ENCODE peak calls at places on chromosomes 7 and 10, in seven cellular contexts. X is DND-41, L is PC-3, D is GM12878, C is neural progenitor cell, B is astrocyte, P is hepatocyte. I is an unnamed sample.

GRCh38 chr10:31147220-31147608 is 115.5 kb upstream of the ZNF438 start:
- DNase-seq in B (peak; percentile 75), X (no peak), D (no peak), P (no peak), C (no peak), L (peak; percentile 74), I (peak; percentile 75)

GRCh38 chr10:16742165-16742960 is 74.9 kb downstream of the RSU1 start:
- DNase-seq in B (no peak), L (no peak), X (no peak), C (no peak), D (no peak), P (no peak), I (no peak)

GRCh38 chr7:141550694-141551079 is 523 bp upstream of the AGK start:
- DNase-seq in L (no peak), C (peak; percentile 26), P (peak; percentile 6), X (no peak), B (no peak), D (no peak), I (no peak)

GRCh38 chr10:26517141-26517890 is 79.2 kb downstream of the APBB1IP start:
- DNase-seq in X (no peak), L (no peak), D (no peak), P (no peak), B (no peak), C (peak; percentile 7), I (no peak)

GRCh38 chr10:96017227-96017687 is 26.1 kb upstream of the CCNJ start:
- DNase-seq in D (peak; percentile 32), B (peak; percentile 20), P (peak; percentile 82), C (peak; percentile 70), X (peak; percentile 48), L (peak; percentile 80), I (peak; percentile 52)

GRCh38 chr10:125000366-125001312 is 58.7 kb downstream of the ZRANB1 start:
- DNase-seq in L (no peak), P (no peak), X (peak; percentile 76), B (peak; percentile 78), D (no peak), C (peak; percentile 76), I (no peak)

GRCh38 chr7:66413379-66414114 is 208.4 kb downstream of the TPST1 start:
- DNase-seq in D (no peak), P (peak; percentile 95), C (peak; percentile 97), L (peak; percentile 67), X (no peak), B (peak; percentile 72), I (peak; percentile 73)

GRCh38 chr7:121344497-121344896 is 15.7 kb downstream of the WNT16 start:
- DNase-seq in X (no peak), B (no peak), L (no peak), P (no peak), C (no peak), D (no peak), I (no peak)

GRCh38 chr7:77935652-77936348 is 137.2 kb downstream of the PHTF2 start:
- DNase-seq in P (no peak), C (no peak), L (peak; percentile 21), B (no peak), X (no peak), D (no peak), I (no peak)

GRCh38 chr10:110525349-110526260 is 27.9 kb downstream of the DUSP5 start:
- DNase-seq in B (peak; percentile 55), C (no peak), P (no peak), X (no peak), D (no peak), L (peak; percentile 64), I (peak; percentile 77)
- TF ChIP-seq CTCF in B (no peak), C (no peak), P (no peak), X (no peak), D (no peak), L (no peak), I (no peak)

GRCh38 chr7:131233193-131233592 is 94.5 kb upstream of the MKLN1 start:
- DNase-seq in D (no peak), B (no peak), X (no peak), P (no peak), C (no peak), L (no peak), I (no peak)

GRCh38 chr7:131234719-131235488 is 92.8 kb upstream of the MKLN1 start:
- DNase-seq in C (no peak), X (no peak), P (no peak), L (no peak), D (no peak), B (no peak), I (no peak)

GRCh38 chr7:131232768-131233167 is 94.9 kb upstream of the MKLN1 start:
- DNase-seq in P (no peak), C (no peak), B (no peak), L (no peak), D (no peak), X (no peak), I (no peak)

GRCh38 chr7:131235489-131236317 is 92.0 kb upstream of the MKLN1 start:
- DNase-seq in D (no peak), B (peak; percentile 100), L (peak; percentile 93), C (no peak), X (peak; percentile 80), P (peak; percentile 18), I (peak; percentile 96)

GRCh38 chr7:131231381-131232220 is 96.1 kb upstream of the MKLN1 start:
- DNase-seq in P (no peak), C (no peak), B (peak; percentile 18), L (no peak), D (peak; percentile 82), X (peak; percentile 90), I (no peak)
- TF ChIP-seq EZH2 in P (no peak), C (no peak), B (no peak), L (no peak), D (no peak), X (no peak), I (no peak)

GRCh38 chr10:119688033-119688508 is 36.9 kb downstream of the BAG3 start:
- DNase-seq in L (no peak), P (peak; percentile 30), C (peak; percentile 27), B (no peak), X (no peak), D (no peak), I (no peak)
- TF ChIP-seq CTCF in L (no peak), P (peak; percentile 17), C (peak; percentile 21), B (no peak), X (peak; percentile 21), D (peak; percentile 16), I (no peak)

GRCh38 chr10:94402204-94403033 is at the start of gene TBC1D12:
- DNase-seq in L (peak; percentile 92), D (peak; percentile 79), X (no peak), B (peak; percentile 92), P (peak; percentile 97), C (peak; percentile 95), I (peak; percentile 95)

GRCh38 chr10:94403823-94404228 is 1.5 kb downstream of the TBC1D12 start:
- DNase-seq in C (no peak), X (no peak), P (no peak), B (no peak), D (no peak), L (no peak), I (peak; percentile 81)

GRCh38 chr10:94407668-94408067 is 5.3 kb downstream of the TBC1D12 start:
- DNase-seq in P (no peak), D (no peak), C (no peak), X (no peak), L (no peak), B (no peak), I (no peak)

GRCh38 chr10:94405406-94405805 is 3.1 kb downstream of the TBC1D12 start:
- DNase-seq in X (no peak), L (no peak), P (no peak), C (no peak), B (no peak), D (no peak), I (no peak)

DNA sequence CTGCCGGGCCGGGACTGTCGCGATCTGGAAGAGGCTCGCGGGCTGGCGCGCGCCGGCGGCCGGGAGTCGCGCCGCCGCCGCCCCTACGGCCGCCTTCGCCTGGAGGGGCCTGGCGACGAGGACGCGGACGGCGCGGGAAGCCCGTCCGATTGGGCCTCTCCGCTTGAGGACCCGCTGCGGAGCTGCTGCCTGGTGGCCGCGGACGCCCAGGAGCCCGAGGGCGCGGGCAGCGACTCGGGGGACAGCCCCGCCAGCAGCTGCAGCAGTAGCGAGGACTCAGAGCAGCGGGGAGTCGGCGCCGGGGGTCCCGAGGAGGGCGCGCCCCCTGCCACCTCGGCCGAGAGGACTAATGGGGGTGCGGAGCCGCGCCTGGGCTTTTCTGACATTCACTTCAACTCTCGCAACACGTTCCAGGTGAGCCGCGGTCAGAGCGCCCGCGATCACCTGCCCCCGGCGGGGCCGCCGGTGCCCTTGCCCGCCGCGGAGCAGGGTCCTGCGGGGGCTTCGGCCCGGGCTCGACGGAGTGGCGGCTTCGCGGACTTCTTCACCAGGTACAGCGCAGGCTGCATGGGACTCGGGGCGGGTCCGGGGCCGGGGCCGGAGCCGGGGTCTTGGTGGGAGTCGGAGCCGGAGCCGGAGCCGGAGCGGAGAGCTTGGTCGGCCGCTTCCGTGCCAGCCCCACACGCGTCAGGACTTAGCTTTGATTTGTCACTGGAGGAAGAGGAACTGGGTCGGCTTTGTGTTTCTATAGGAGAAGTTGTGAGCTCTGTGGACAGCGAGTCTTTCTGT is 887 bp downstream of the TBC1D12 start:
- DNase-seq in B (peak; percentile 67), X (no peak), D (peak; percentile 47), P (peak; percentile 74), L (peak; percentile 74), C (peak; percentile 79), I (peak; percentile 59)
- TF ChIP-seq EZH2 in B (no peak), X (no peak), D (no peak), P (no peak), L (no peak), C (peak; percentile 87), I (no peak)

GRCh38 chr7:134804854-134805253 is 25.4 kb downstream of the CALD1 start:
- DNase-seq in P (no peak), L (no peak), B (no peak), D (no peak), X (no peak), C (no peak), I (no peak)
- TF ChIP-seq CTCF in P (no peak), L (no peak), B (no peak), D (no peak), X (no peak), C (no peak), I (no peak)

GRCh38 chr7:1234794-1235500 is 2.3 kb downstream of the UNCX start:
- DNase-seq in B (no peak), P (no peak), L (no peak), C (peak; percentile 90), X (no peak), D (no peak), I (no peak)
- TF ChIP-seq EZH2 in B (peak; percentile 93), P (no peak), L (no peak), C (no peak), X (no peak), D (no peak), I (peak; percentile 76)

DNA sequence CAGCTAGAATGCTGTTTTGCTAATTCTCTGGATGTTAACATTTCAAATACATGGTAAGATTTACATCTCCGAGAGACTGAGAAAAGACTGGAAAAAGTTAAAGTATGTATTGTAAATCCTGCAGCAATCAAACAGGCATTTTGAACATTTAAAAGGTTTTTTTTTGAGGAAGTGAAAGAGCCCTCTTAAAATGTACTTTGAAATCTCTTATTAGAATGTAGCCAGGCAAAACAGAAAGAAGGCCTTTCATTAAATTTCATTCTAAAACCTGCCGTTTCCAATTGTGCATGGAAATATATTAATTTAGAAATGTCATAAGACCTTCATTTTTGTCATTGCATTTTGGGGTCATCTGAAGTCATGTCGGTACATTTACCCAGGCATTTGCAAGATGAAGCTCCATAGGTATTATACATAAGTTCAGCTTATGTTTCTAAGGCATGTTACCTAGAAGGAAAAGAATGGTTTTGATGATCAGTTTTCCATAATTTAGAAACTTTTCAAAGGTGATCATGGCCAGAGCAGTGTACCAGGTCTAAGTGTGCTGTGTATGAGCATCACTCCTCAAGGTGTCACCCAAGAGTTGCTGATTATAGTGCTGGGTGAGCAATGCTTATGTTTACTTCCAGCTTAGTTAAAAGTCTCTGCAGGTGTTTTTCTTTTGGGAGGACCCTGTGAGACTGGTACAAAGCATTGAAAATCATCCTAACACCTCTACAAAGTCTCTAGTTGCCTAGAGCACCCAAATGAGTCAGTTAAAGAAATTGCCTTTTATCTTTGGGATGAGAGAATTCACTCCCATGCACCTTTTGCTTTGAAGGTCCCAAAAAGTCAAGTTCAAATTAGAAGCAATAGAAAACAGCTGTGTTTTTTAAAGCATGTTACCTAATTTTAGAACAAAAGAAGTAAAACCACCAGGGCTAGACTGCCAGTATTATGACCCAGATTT is 7.1 kb downstream of the ZNF736 start:
- DNase-seq in L (no peak), P (no peak), B (no peak), D (no peak), X (no peak), C (no peak), I (no peak)
- TF ChIP-seq CTCF in L (no peak), P (no peak), B (no peak), D (no peak), X (peak; percentile 18), C (no peak), I (no peak)

I was measured in mammary epithelial cell.